ENCODE peak calls at places on chromosomes 11 and 22, in five cellular contexts. One of them, this sample, is unnamed.

GRCh38 chr11:119249671-119250010 is 43.5 kb downstream of the CBL start:
- DNase-seq in A549: no peak
- DNase-seq in K562: no peak
- DNase-seq in HepG2: no peak
- DNase-seq in GM12878: no peak
- DNase-seq in this sample: no peak

GRCh38 chr11:8055111-8055835 is 25.7 kb upstream of the TUB start:
- DNase-seq in A549: no peak
- DNase-seq in K562: no peak
- DNase-seq in HepG2: no peak
- DNase-seq in GM12878: no peak
- DNase-seq in this sample: peak

GRCh38 chr11:123054301-123055065 is 7.5 kb downstream of the HSPA8 start:
- DNase-seq in A549: peak
- DNase-seq in K562: peak
- DNase-seq in HepG2: peak
- DNase-seq in GM12878: no peak
- DNase-seq in this sample: peak

GRCh38 chr22:20436309-20437252 is 1.0 kb downstream of the SCARF2 start:
- DNase-seq in A549: no peak
- DNase-seq in K562: peak
- DNase-seq in HepG2: no peak
- DNase-seq in GM12878: no peak
- DNase-seq in this sample: peak

GRCh38 chr11:36403661-36404060 is 106.4 kb downstream of the TRAF6 start:
- DNase-seq in A549: no peak
- DNase-seq in K562: no peak
- DNase-seq in HepG2: no peak
- DNase-seq in GM12878: no peak
- DNase-seq in this sample: no peak

GRCh38 chr11:114399903-114400221 is 449 bp downstream of the C11orf71 start:
- DNase-seq in A549: no peak
- DNase-seq in K562: no peak
- DNase-seq in HepG2: peak
- DNase-seq in GM12878: peak
- DNase-seq in this sample: peak

GRCh38 chr11:116931206-116931953 is 94.0 kb upstream of the APOA1 start:
- DNase-seq in A549: peak
- DNase-seq in K562: no peak
- DNase-seq in HepG2: no peak
- DNase-seq in GM12878: no peak
- DNase-seq in this sample: peak

GRCh38 chr11:19978668-19979518 is 181.4 kb downstream of the DBX1 start:
- DNase-seq in A549: peak
- DNase-seq in K562: no peak
- DNase-seq in HepG2: peak
- DNase-seq in GM12878: peak
- DNase-seq in this sample: no peak

GRCh38 chr11:66639066-66639813 is 737 bp downstream of the RBM4 start:
- DNase-seq in A549: peak
- DNase-seq in K562: no peak
- DNase-seq in HepG2: peak
- DNase-seq in GM12878: no peak
- DNase-seq in this sample: peak

GRCh38 chr11:74647404-74647803 is 55.0 kb downstream of the POLD3 start:
- DNase-seq in A549: no peak
- DNase-seq in K562: no peak
- DNase-seq in HepG2: no peak
- DNase-seq in GM12878: no peak
- DNase-seq in this sample: no peak

GRCh38 chr11:67638535-67639437 is 777 bp downstream of the TBX10 start:
- DNase-seq in A549: no peak
- DNase-seq in K562: no peak
- DNase-seq in HepG2: no peak
- DNase-seq in GM12878: no peak
- DNase-seq in this sample: no peak

GRCh38 chr22:35315855-35316745 is 16.4 kb downstream of the TOM1 start:
- DNase-seq in A549: no peak
- DNase-seq in K562: no peak
- DNase-seq in HepG2: no peak
- DNase-seq in GM12878: no peak
- DNase-seq in this sample: no peak

GRCh38 chr22:29478326-29479276 is 1.4 kb upstream of the NEFH start:
- DNase-seq in A549: peak
- DNase-seq in K562: peak
- DNase-seq in HepG2: no peak
- DNase-seq in GM12878: no peak
- DNase-seq in this sample: peak

GRCh38 chr11:100574894-100575769 is 112.0 kb upstream of the ARHGAP42 start:
- DNase-seq in A549: peak
- DNase-seq in K562: no peak
- DNase-seq in HepG2: peak
- DNase-seq in GM12878: no peak
- DNase-seq in this sample: peak

GRCh38 chr22:30044369-30044768 is 35.9 kb upstream of the HORMAD2 start:
- DNase-seq in A549: no peak
- DNase-seq in K562: no peak
- DNase-seq in HepG2: peak
- DNase-seq in GM12878: no peak
- DNase-seq in this sample: no peak

GRCh38 chr11:90323289-90323688 is 100.4 kb upstream of the CHORDC1 start:
- DNase-seq in A549: no peak
- DNase-seq in K562: no peak
- DNase-seq in HepG2: no peak
- DNase-seq in GM12878: no peak
- DNase-seq in this sample: no peak

GRCh38 chr11:35241531-35241930 is 102.6 kb downstream of the CD44 start:
- DNase-seq in A549: no peak
- DNase-seq in K562: no peak
- DNase-seq in HepG2: no peak
- DNase-seq in GM12878: no peak
- DNase-seq in this sample: no peak

GRCh38 chr22:20010307-20011122 is 6.1 kb downstream of the ARVCF start:
- DNase-seq in A549: no peak
- DNase-seq in K562: peak
- DNase-seq in HepG2: peak
- DNase-seq in GM12878: no peak
- DNase-seq in this sample: no peak

GRCh38 chr11:134749040-134749586 is 337.1 kb upstream of the B3GAT1 start:
- DNase-seq in A549: no peak
- DNase-seq in K562: no peak
- DNase-seq in HepG2: no peak
- DNase-seq in GM12878: no peak
- DNase-seq in this sample: no peak

GRCh38 chr11:107561688-107562087 is 3.8 kb downstream of the ALKBH8 start:
- DNase-seq in A549: peak
- DNase-seq in K562: no peak
- DNase-seq in HepG2: no peak
- DNase-seq in GM12878: no peak
- DNase-seq in this sample: no peak

GRCh38 chr11:117230981-117231636 is 764 bp downstream of the PCSK7 start:
- DNase-seq in A549: no peak
- DNase-seq in K562: no peak
- DNase-seq in HepG2: no peak
- DNase-seq in GM12878: no peak
- DNase-seq in this sample: peak

GRCh38 chr22:33640900-33641299 is 279.4 kb downstream of the LARGE1 start:
- DNase-seq in A549: no peak
- DNase-seq in K562: no peak
- DNase-seq in HepG2: no peak
- DNase-seq in GM12878: no peak
- DNase-seq in this sample: peak

GRCh38 chr22:49307071-49307830 is 520.4 kb downstream of the BRD1 start:
- DNase-seq in A549: no peak
- DNase-seq in K562: no peak
- DNase-seq in HepG2: no peak
- DNase-seq in GM12878: no peak
- DNase-seq in this sample: no peak

GRCh38 chr22:34379825-34380224 is 459.5 kb upstream of the LARGE1 start:
- DNase-seq in A549: no peak
- DNase-seq in K562: no peak
- DNase-seq in HepG2: no peak
- DNase-seq in GM12878: no peak
- DNase-seq in this sample: no peak

GRCh38 chr11:90204832-90205646 is 17.8 kb downstream of the CHORDC1 start:
- DNase-seq in A549: peak
- DNase-seq in K562: peak
- DNase-seq in HepG2: peak
- DNase-seq in GM12878: no peak
- DNase-seq in this sample: peak

GRCh38 chr11:130653838-130654601 is 205.6 kb downstream of the ADAMTS15 start:
- DNase-seq in A549: no peak
- DNase-seq in K562: no peak
- DNase-seq in HepG2: no peak
- DNase-seq in GM12878: no peak
- DNase-seq in this sample: peak

GRCh38 chr22:36323855-36324331 is 63.9 kb downstream of the MYH9 start:
- DNase-seq in A549: no peak
- DNase-seq in K562: no peak
- DNase-seq in HepG2: no peak
- DNase-seq in GM12878: no peak
- DNase-seq in this sample: no peak
- TF ChIP-seq JUNB in A549: no peak
- TF ChIP-seq JUNB in K562: no peak
- TF ChIP-seq JUNB in HepG2: no peak
- TF ChIP-seq JUNB in GM12878: no peak
- TF ChIP-seq JUNB in this sample: no peak

DNA sequence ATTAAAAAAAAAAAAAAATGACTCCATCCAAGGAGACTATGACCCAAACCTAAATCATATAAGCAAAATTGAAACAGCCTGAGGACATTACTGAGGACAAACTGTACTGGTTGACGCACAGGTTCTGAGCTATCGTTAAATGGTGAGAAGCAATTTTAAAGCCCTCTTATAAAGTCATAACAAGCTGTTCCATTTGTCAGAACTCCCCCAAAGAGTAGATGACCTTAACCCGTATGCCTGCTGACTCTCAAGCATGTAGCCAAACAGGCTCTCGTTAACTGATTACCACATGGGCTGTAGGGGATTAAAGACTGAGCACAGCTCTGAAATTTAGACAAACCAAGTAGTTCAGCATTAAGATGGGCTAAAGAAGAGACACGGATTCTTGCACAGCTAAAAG is 2.2 kb downstream of the CRYAB start:
- DNase-seq in A549: no peak
- DNase-seq in K562: no peak
- DNase-seq in HepG2: no peak
- DNase-seq in GM12878: no peak
- DNase-seq in this sample: no peak
- H3K4me3 ChIP-seq in A549: no peak
- H3K4me3 ChIP-seq in K562: no peak
- H3K4me3 ChIP-seq in HepG2: no peak
- H3K4me3 ChIP-seq in GM12878: no peak
- H3K4me3 ChIP-seq in this sample: no peak

DNA sequence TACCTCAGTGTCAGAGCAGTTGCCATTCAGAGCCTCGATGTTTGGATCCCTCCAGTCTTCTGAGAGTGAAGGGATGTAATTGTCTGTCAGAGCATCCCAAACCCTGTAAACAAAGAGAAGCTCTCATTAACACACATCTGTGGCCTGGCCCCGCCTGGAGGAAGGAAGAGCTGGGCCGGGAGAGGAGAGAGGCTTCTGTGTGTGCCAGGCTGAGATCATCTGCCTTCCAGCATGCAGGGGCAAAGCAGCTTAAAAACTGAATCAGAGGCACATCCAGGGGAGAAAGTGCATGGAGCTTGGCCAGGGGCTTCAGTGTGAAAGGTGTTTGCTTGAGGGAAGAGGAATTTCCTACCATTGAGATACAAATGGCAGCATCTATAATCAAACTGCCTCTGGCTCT is 14.5 kb downstream of the FEZ1 start:
- DNase-seq in A549: no peak
- DNase-seq in K562: no peak
- DNase-seq in HepG2: no peak
- DNase-seq in GM12878: no peak
- DNase-seq in this sample: peak
- TF ChIP-seq JUNB in A549: no peak
- TF ChIP-seq JUNB in K562: no peak
- TF ChIP-seq JUNB in HepG2: no peak
- TF ChIP-seq JUNB in GM12878: no peak
- TF ChIP-seq JUNB in this sample: no peak

GRCh38 chr11:70302086-70302752 is 31.7 kb downstream of the PPFIA1 start:
- DNase-seq in A549: no peak
- DNase-seq in K562: no peak
- DNase-seq in HepG2: no peak
- DNase-seq in GM12878: no peak
- DNase-seq in this sample: no peak

GRCh38 chr11:70305501-70305900 is 35.0 kb downstream of the PPFIA1 start:
- DNase-seq in A549: no peak
- DNase-seq in K562: no peak
- DNase-seq in HepG2: no peak
- DNase-seq in GM12878: no peak
- DNase-seq in this sample: no peak

GRCh38 chr11:70304208-70304603 is 33.7 kb downstream of the PPFIA1 start:
- DNase-seq in A549: no peak
- DNase-seq in K562: no peak
- DNase-seq in HepG2: no peak
- DNase-seq in GM12878: no peak
- DNase-seq in this sample: no peak

GRCh38 chr11:70301191-70301590 is 30.7 kb downstream of the PPFIA1 start:
- DNase-seq in A549: no peak
- DNase-seq in K562: no peak
- DNase-seq in HepG2: no peak
- DNase-seq in GM12878: no peak
- DNase-seq in this sample: no peak

GRCh38 chr11:70303070-70303469 is 32.6 kb downstream of the PPFIA1 start:
- DNase-seq in A549: no peak
- DNase-seq in K562: no peak
- DNase-seq in HepG2: no peak
- DNase-seq in GM12878: no peak
- DNase-seq in this sample: no peak
- H3K4me3 ChIP-seq in A549: no peak
- H3K4me3 ChIP-seq in K562: no peak
- H3K4me3 ChIP-seq in HepG2: no peak
- H3K4me3 ChIP-seq in GM12878: no peak
- H3K4me3 ChIP-seq in this sample: no peak

GRCh38 chr22:42334875-42335512 is 64.5 kb upstream of the TCF20 start:
- DNase-seq in A549: no peak
- DNase-seq in K562: no peak
- DNase-seq in HepG2: no peak
- DNase-seq in GM12878: no peak
- DNase-seq in this sample: no peak

GRCh38 chr22:42336527-42337227 is 66.2 kb upstream of the TCF20 start:
- DNase-seq in A549: no peak
- DNase-seq in K562: no peak
- DNase-seq in HepG2: no peak
- DNase-seq in GM12878: no peak
- DNase-seq in this sample: no peak

GRCh38 chr22:42338502-42338901 is 68.0 kb upstream of the TCF20 start:
- DNase-seq in A549: no peak
- DNase-seq in K562: no peak
- DNase-seq in HepG2: no peak
- DNase-seq in GM12878: no peak
- DNase-seq in this sample: no peak

GRCh38 chr22:42335839-42336378 is 65.5 kb upstream of the TCF20 start:
- DNase-seq in A549: no peak
- DNase-seq in K562: no peak
- DNase-seq in HepG2: no peak
- DNase-seq in GM12878: no peak
- DNase-seq in this sample: no peak

GRCh38 chr22:42337356-42337755 is 66.9 kb upstream of the TCF20 start:
- DNase-seq in A549: no peak
- DNase-seq in K562: no peak
- DNase-seq in HepG2: no peak
- DNase-seq in GM12878: no peak
- DNase-seq in this sample: no peak
- TF ChIP-seq JUNB in A549: no peak
- TF ChIP-seq JUNB in K562: no peak
- TF ChIP-seq JUNB in HepG2: no peak
- TF ChIP-seq JUNB in GM12878: no peak
- TF ChIP-seq JUNB in this sample: no peak

This sample was measured in GM23338.